ENCODE peak calls at places on chromosomes 13 and 19, in six cellular contexts. B is GM23338, X is A549, Y is SK-N-SH, R is GM12878, F is HCT116. E is an unnamed sample.

GRCh38 chr13:38641164-38641948 is 45.5 kb upstream of the FREM2 start:
- DNase-seq in X (no peak), F (no peak), Y (peak; percentile 5), B (peak; percentile 22), R (no peak), E (no peak)

GRCh38 chr13:107847406-107847805 is 367.9 kb downstream of the LIG4 start:
- DNase-seq in X (no peak), Y (no peak), R (no peak), F (no peak), B (peak; percentile 60), E (no peak)

GRCh38 chr19:57830071-57830602 is at the start of gene ZNF587B:
- DNase-seq in F (peak; percentile 36), X (no peak), B (peak; percentile 99), R (no peak), Y (peak; percentile 50), E (no peak)

GRCh38 chr13:21805733-21806132 is 134.9 kb downstream of the FGF9 start:
- DNase-seq in R (no peak), Y (no peak), B (no peak), X (no peak), F (no peak), E (no peak)

GRCh38 chr13:45728759-45729158 is 26.6 kb downstream of the CBY2 start:
- DNase-seq in B (peak; percentile 89), F (peak; percentile 45), Y (no peak), X (peak; percentile 14), R (no peak), E (peak; percentile 51)

GRCh38 chr19:58227964-58228583 is 640 bp upstream of the ZNF544 start:
- DNase-seq in Y (no peak), R (no peak), F (no peak), B (peak; percentile 28), X (no peak), E (no peak)

GRCh38 chr13:51257187-51257586 is 35.0 kb downstream of the FAM124A start:
- DNase-seq in R (no peak), F (no peak), B (peak; percentile 52), X (no peak), Y (no peak), E (peak; percentile 11)

GRCh38 chr19:6424190-6424938 is at the start of gene KHSRP:
- DNase-seq in R (no peak), X (no peak), Y (peak; percentile 98), F (no peak), B (peak; percentile 45), E (no peak)

GRCh38 chr19:5903502-5904301 is at the start of gene NDUFA11:
- DNase-seq in X (peak; percentile 83), R (no peak), Y (peak; percentile 93), F (peak; percentile 90), B (peak; percentile 97), E (peak; percentile 97)

GRCh38 chr13:39597828-39598227 is 5.2 kb downstream of the LHFPL6 start:
- DNase-seq in Y (no peak), F (no peak), R (no peak), X (no peak), B (no peak), E (no peak)

GRCh38 chr13:27406178-27406939 is 18.1 kb upstream of the GTF3A start:
- DNase-seq in F (no peak), X (peak; percentile 41), R (no peak), Y (peak; percentile 53), B (peak; percentile 27), E (no peak)

GRCh38 chr19:22627526-22627925 is 6.6 kb upstream of the ZNF492 start:
- DNase-seq in F (no peak), B (no peak), R (no peak), Y (no peak), X (no peak), E (no peak)

GRCh38 chr19:52516191-52516590 is 11.3 kb upstream of the ZNF808 start:
- DNase-seq in F (no peak), R (no peak), B (peak; percentile 36), Y (no peak), X (no peak), E (no peak)

DNA sequence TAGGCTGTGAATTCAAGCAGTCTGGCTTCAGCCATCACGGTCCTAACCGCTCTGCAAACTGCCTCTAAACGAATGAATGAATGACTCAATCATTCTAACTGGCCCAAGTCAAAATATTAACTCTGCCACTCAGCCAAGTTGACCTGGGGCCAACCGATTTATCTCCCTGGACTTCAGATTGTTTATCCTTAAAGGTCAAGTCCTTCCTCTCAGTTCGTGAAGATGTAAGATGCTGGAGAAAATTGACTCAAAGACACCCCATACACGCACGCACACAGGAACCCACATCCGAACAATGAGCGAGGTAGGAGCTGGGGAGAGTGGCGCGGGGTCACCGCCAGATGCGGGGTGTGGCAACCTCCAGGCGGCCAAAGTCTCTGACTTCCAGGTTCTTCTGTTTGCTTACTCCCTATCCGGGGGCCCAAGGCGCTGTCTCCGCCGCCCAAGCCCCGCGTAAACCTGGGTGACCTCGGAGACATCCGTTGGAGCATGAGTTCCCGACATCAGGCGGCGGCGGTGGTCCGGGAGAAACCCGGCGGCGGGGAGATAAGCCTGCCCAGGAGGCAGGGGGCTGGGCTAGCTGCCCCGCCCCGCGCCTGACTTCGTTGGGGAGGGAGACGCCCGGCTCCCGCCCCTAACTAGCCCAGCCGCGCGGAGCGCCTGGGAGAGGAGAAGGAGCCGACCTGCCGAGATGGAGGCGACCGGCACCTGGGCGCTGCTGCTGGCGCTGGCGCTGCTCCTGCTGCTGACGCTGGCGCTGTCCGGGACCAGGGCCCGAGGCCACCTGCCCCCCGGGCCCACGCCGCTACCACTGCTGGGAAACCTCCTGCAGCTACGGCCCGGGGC is at the start of gene CYP2S1:
- DNase-seq in X (peak; percentile 93), B (peak; percentile 85), Y (no peak), R (no peak), F (peak; percentile 15), E (no peak)
- TF ChIP-seq REST in X (no peak), B (no peak), Y (no peak), R (no peak), F (no peak), E (no peak)

GRCh38 chr19:19347401-19347800 is 26.8 kb downstream of the MAU2 start:
- DNase-seq in F (no peak), Y (no peak), R (no peak), B (no peak), X (no peak), E (no peak)

GRCh38 chr19:19348266-19348665 is 27.6 kb downstream of the MAU2 start:
- DNase-seq in B (no peak), X (no peak), R (no peak), F (no peak), Y (no peak), E (no peak)

GRCh38 chr19:19352823-19353222 is 32.2 kb downstream of the MAU2 start:
- DNase-seq in X (no peak), F (no peak), Y (no peak), B (no peak), R (no peak), E (no peak)

GRCh38 chr19:19345970-19346369 is 25.3 kb downstream of the MAU2 start:
- DNase-seq in B (no peak), Y (no peak), X (no peak), R (no peak), F (no peak), E (no peak)

GRCh38 chr19:19349365-19349764 is 28.7 kb downstream of the MAU2 start:
- DNase-seq in B (no peak), Y (no peak), F (no peak), R (no peak), X (no peak), E (no peak)
- TF ChIP-seq REST in B (no peak), Y (no peak), F (no peak), R (no peak), X (no peak), E (no peak)

GRCh38 chr13:71577127-71577526 is 289.9 kb downstream of the DACH1 start:
- DNase-seq in F (no peak), X (no peak), B (no peak), Y (no peak), R (no peak), E (no peak)

GRCh38 chr13:71578048-71578447 is 289.0 kb downstream of the DACH1 start:
- DNase-seq in R (no peak), X (no peak), B (no peak), F (no peak), Y (no peak), E (no peak)

GRCh38 chr13:71580614-71581013 is 286.4 kb downstream of the DACH1 start:
- DNase-seq in X (no peak), R (no peak), Y (no peak), F (no peak), B (no peak), E (no peak)
- TF ChIP-seq REST in X (no peak), R (no peak), Y (no peak), F (no peak), B (no peak), E (no peak)

GRCh38 chr19:29655648-29656335 is 9.5 kb upstream of the PLEKHF1 start:
- DNase-seq in Y (no peak), F (no peak), X (no peak), B (no peak), R (no peak), E (no peak)

GRCh38 chr19:29645911-29646310 is 19.4 kb upstream of the PLEKHF1 start:
- DNase-seq in B (no peak), X (no peak), F (no peak), R (no peak), Y (no peak), E (peak; percentile 45)

GRCh38 chr19:29651622-29652394 is 13.5 kb upstream of the PLEKHF1 start:
- DNase-seq in Y (no peak), X (no peak), R (no peak), F (no peak), B (no peak), E (no peak)

GRCh38 chr19:29653398-29653797 is 11.9 kb upstream of the PLEKHF1 start:
- DNase-seq in R (no peak), Y (no peak), X (no peak), F (no peak), B (no peak), E (no peak)

DNA sequence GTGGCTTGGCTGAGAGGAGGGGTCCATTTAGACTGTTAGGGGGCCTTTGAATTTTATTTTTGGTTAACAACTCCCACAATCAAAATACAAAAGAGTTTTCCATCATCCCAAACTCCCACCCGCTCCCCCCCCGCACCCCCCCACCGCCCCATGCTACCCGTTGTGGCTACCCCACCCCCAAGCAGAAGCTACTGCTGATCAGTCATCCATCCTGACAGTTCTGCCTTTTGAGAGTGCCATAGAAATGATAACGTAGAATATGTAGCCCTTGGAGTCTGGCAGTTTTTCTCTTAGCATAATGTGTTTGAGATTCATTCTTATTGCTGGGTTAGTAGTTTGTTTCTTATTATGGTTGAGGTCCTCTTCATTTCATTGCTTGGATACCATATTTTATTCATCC is 14.3 kb upstream of the PLEKHF1 start:
- DNase-seq in Y (no peak), X (no peak), F (no peak), B (no peak), R (no peak), E (no peak)
- TF ChIP-seq REST in Y (no peak), X (no peak), F (no peak), B (no peak), R (no peak), E (no peak)

GRCh38 chr13:34521166-34521565 is 420.9 kb upstream of the NBEA start:
- DNase-seq in F (no peak), B (no peak), R (no peak), X (no peak), Y (no peak), E (no peak)

GRCh38 chr13:34522818-34523217 is 419.3 kb upstream of the NBEA start:
- DNase-seq in Y (no peak), X (no peak), B (no peak), F (no peak), R (no peak), E (no peak)

GRCh38 chr13:34523401-34523800 is 418.7 kb upstream of the NBEA start:
- DNase-seq in R (no peak), X (no peak), B (no peak), Y (no peak), F (no peak), E (no peak)
- TF ChIP-seq REST in R (no peak), X (no peak), B (no peak), Y (no peak), F (no peak), E (no peak)

E was measured in HL-60.